ENCODE peak calls at places on chromosomes 3 and 15, in five cellular contexts. One of them, this sample, is unnamed.

GRCh38 chr3:134083626-134084229 is 54.0 kb upstream of the SLCO2A1 start:
- DNase-seq in T-helper 2 cell: no peak
- DNase-seq in AG04450: no peak
- DNase-seq in naive thymus-derived CD4-positive, alpha-beta T cell: no peak
- DNase-seq in T follicular helper cell: no peak
- DNase-seq in this sample: no peak

GRCh38 chr15:74422723-74423442 is 10.9 kb downstream of the SEMA7A start:
- DNase-seq in naive thymus-derived CD4-positive, alpha-beta T cell: no peak
- DNase-seq in T-helper 2 cell: no peak
- DNase-seq in T follicular helper cell: no peak
- DNase-seq in AG04450: no peak
- DNase-seq in this sample: no peak

GRCh38 chr3:57060089-57060829 is at the start of gene SPATA12:
- DNase-seq in naive thymus-derived CD4-positive, alpha-beta T cell: no peak
- DNase-seq in T-helper 2 cell: no peak
- DNase-seq in AG04450: peak; percentile 45
- DNase-seq in T follicular helper cell: no peak
- DNase-seq in this sample: peak; percentile 99

GRCh38 chr15:67834593-67835348 is 5.1 kb downstream of the RNU6-1 start:
- DNase-seq in T follicular helper cell: no peak
- DNase-seq in naive thymus-derived CD4-positive, alpha-beta T cell: no peak
- DNase-seq in T-helper 2 cell: no peak
- DNase-seq in AG04450: no peak
- DNase-seq in this sample: no peak

GRCh38 chr3:128075516-128076464 is 23.6 kb downstream of the SEC61A1 start:
- DNase-seq in AG04450: peak; percentile 66
- DNase-seq in T follicular helper cell: peak; percentile 78
- DNase-seq in naive thymus-derived CD4-positive, alpha-beta T cell: peak; percentile 73
- DNase-seq in T-helper 2 cell: peak; percentile 79
- DNase-seq in this sample: peak; percentile 81

GRCh38 chr15:76483752-76484151 is 147.2 kb downstream of the ISL2 start:
- DNase-seq in naive thymus-derived CD4-positive, alpha-beta T cell: no peak
- DNase-seq in T-helper 2 cell: no peak
- DNase-seq in T follicular helper cell: no peak
- DNase-seq in AG04450: no peak
- DNase-seq in this sample: no peak

GRCh38 chr3:175304437-175304836 is 445.3 kb downstream of the NAALADL2 start:
- DNase-seq in AG04450: no peak
- DNase-seq in T-helper 2 cell: no peak
- DNase-seq in T follicular helper cell: no peak
- DNase-seq in naive thymus-derived CD4-positive, alpha-beta T cell: no peak
- DNase-seq in this sample: no peak

GRCh38 chr3:99542771-99543518 is 95.4 kb upstream of the COL8A1 start:
- DNase-seq in T follicular helper cell: no peak
- DNase-seq in AG04450: no peak
- DNase-seq in naive thymus-derived CD4-positive, alpha-beta T cell: no peak
- DNase-seq in T-helper 2 cell: peak; percentile 5
- DNase-seq in this sample: no peak

GRCh38 chr3:18730491-18730890 is 305.4 kb upstream of the SATB1 start:
- DNase-seq in AG04450: no peak
- DNase-seq in T follicular helper cell: no peak
- DNase-seq in naive thymus-derived CD4-positive, alpha-beta T cell: no peak
- DNase-seq in T-helper 2 cell: no peak
- DNase-seq in this sample: no peak

GRCh38 chr15:70030851-70031645 is 66.7 kb downstream of the TLE3 start:
- DNase-seq in AG04450: no peak
- DNase-seq in naive thymus-derived CD4-positive, alpha-beta T cell: no peak
- DNase-seq in T follicular helper cell: no peak
- DNase-seq in T-helper 2 cell: no peak
- DNase-seq in this sample: no peak

GRCh38 chr3:171876651-171877272 is 33.6 kb downstream of the TMEM212 start:
- DNase-seq in AG04450: peak; percentile 65
- DNase-seq in T follicular helper cell: no peak
- DNase-seq in T-helper 2 cell: peak; percentile 30
- DNase-seq in naive thymus-derived CD4-positive, alpha-beta T cell: no peak
- DNase-seq in this sample: peak; percentile 42

GRCh38 chr3:101898752-101899169 is 49.4 kb downstream of the NFKBIZ start:
- DNase-seq in AG04450: no peak
- DNase-seq in T-helper 2 cell: no peak
- DNase-seq in T follicular helper cell: no peak
- DNase-seq in naive thymus-derived CD4-positive, alpha-beta T cell: no peak
- DNase-seq in this sample: no peak

This sample was measured in COLO829.